ENCODE peak calls at places on chromosomes 11 and 22, in nine cellular contexts. C is germinal center, B is mesothelial cell of epicardium, H is AML-193, V is Kasumi-1, L is ascending aorta, X is suprapubic skin, W is kidney, O is HCT116. D is an unnamed sample.

GRCh38 chr11:118198370-118198769 is 21.9 kb upstream of the SCN2B start:
- DNase-seq in C (peak), X (peak), O (peak), W (peak), B (peak), L (peak), H (peak), V (peak), D (peak)

GRCh38 chr22:43753718-43754117 is 58.4 kb downstream of the EFCAB6 start:
- DNase-seq in O (no peak), W (no peak), V (no peak), C (no peak), X (no peak), H (no peak), B (no peak), L (no peak), D (no peak)

GRCh38 chr11:118339281-118340045 is 3.0 kb downstream of the CD3D start:
- DNase-seq in B (no peak), C (no peak), W (no peak), X (no peak), H (no peak), O (no peak), L (no peak), V (no peak), D (no peak)

GRCh38 chr11:125123947-125124633 is 12.7 kb upstream of the TMEM218 start:
- DNase-seq in C (peak), L (no peak), W (peak), X (no peak), V (peak), O (peak), H (peak), B (no peak), D (no peak)

GRCh38 chr22:50516068-50516467 is 8.0 kb downstream of the NCAPH2 start:
- DNase-seq in W (no peak), H (no peak), O (no peak), V (no peak), C (no peak), L (no peak), B (no peak), X (no peak), D (no peak)

GRCh38 chr11:12854829-12855228 is 154.3 kb upstream of the RASSF10 start:
- DNase-seq in H (no peak), X (no peak), C (no peak), B (no peak), O (no peak), L (no peak), W (no peak), V (no peak), D (no peak)

GRCh38 chr11:28537822-28538221 is 429.6 kb downstream of the METTL15 start:
- DNase-seq in X (no peak), W (no peak), H (no peak), B (no peak), O (no peak), V (no peak), L (no peak), C (no peak), D (no peak)

GRCh38 chr11:119377961-119378667 is 3.4 kb downstream of the USP2 start:
- DNase-seq in B (no peak), L (peak), W (peak), H (no peak), X (peak), C (no peak), V (no peak), O (no peak), D (no peak)

GRCh38 chr22:19410941-19411689 is 20.4 kb downstream of the HIRA start:
- DNase-seq in O (no peak), H (no peak), B (no peak), V (no peak), W (no peak), L (no peak), X (no peak), C (no peak), D (no peak)

GRCh38 chr11:80783561-80783960 is 1342.7 kb upstream of the TENM4 start:
- DNase-seq in X (no peak), L (no peak), O (no peak), V (no peak), B (no peak), C (no peak), H (no peak), W (no peak), D (no peak)

GRCh38 chr22:23240639-23241389 is 60.5 kb downstream of the BCR start:
- DNase-seq in V (peak), L (no peak), H (peak), X (no peak), O (no peak), C (peak), B (no peak), W (no peak), D (no peak)

GRCh38 chr22:39614442-39614841 is 43.9 kb downstream of the CACNA1I start:
- DNase-seq in V (no peak), B (no peak), W (peak), C (no peak), H (no peak), O (no peak), L (no peak), X (no peak), D (no peak)

GRCh38 chr11:59550842-59551650 is 39.7 kb downstream of the OR4D9 start:
- DNase-seq in O (peak), L (peak), V (peak), H (peak), W (peak), X (peak), C (peak), B (peak), D (peak)

GRCh38 chr11:122538060-122538459 is 117.5 kb upstream of the UBASH3B start:
- DNase-seq in X (no peak), B (no peak), C (no peak), L (no peak), H (no peak), O (no peak), V (no peak), W (no peak), D (no peak)

GRCh38 chr22:28930357-28931007 is 47.1 kb downstream of the ZNRF3 start:
- DNase-seq in O (no peak), X (no peak), C (peak), L (peak), B (no peak), W (no peak), V (no peak), H (no peak), D (no peak)

GRCh38 chr11:68402355-68403031 is 58.1 kb upstream of the PPP6R3 start:
- DNase-seq in X (no peak), B (no peak), C (no peak), W (no peak), H (no peak), O (no peak), L (no peak), V (no peak), D (no peak)

GRCh38 chr11:118282635-118283310 is 18.7 kb upstream of the MPZL2 start:
- DNase-seq in H (no peak), C (no peak), O (no peak), W (no peak), L (no peak), B (no peak), V (no peak), X (no peak), D (no peak)

GRCh38 chr11:9015677-9016076 is 11.9 kb upstream of the NRIP3 start:
- DNase-seq in L (peak), V (peak), B (no peak), X (peak), C (peak), O (peak), H (peak), W (no peak), D (peak)